ENCODE peak calls at places on chromosomes 11 and 22, in four cellular contexts. L, I, G and U are unnamed samples.
A peak's percentile ranks its signal among the peaks of the same experiment; 100 is the strongest.

GRCh38 chr11:104823638-104824037 is 74.6 kb downstream of the CASP12 start:
- DNase-seq in G (no peak), I (no peak), L (no peak), U (no peak)

GRCh38 chr11:57403176-57404147 is 13.0 kb upstream of the PRG2 start:
- DNase-seq in I (no peak), G (no peak), L (no peak), U (no peak)

GRCh38 chr11:31720666-31721199 is 90.4 kb downstream of the PAX6 start:
- DNase-seq in I (no peak), L (no peak), G (no peak), U (no peak)

GRCh38 chr11:130418756-130419155 is 9.7 kb downstream of the ADAMTS8 start:
- DNase-seq in I (no peak), G (no peak), L (no peak), U (no peak)

GRCh38 chr11:2522636-2523255 is 77.9 kb downstream of the KCNQ1 start:
- DNase-seq in L (no peak), G (peak; percentile 14), I (no peak), U (no peak)

GRCh38 chr11:129828301-129828836 is 12.7 kb downstream of the TMEM45B start:
- DNase-seq in L (no peak), I (no peak), G (peak; percentile 50), U (peak; percentile 60)

GRCh38 chr11:19633276-19633675 is 79.4 kb upstream of the NAV2 start:
- DNase-seq in I (no peak), L (no peak), G (peak; percentile 98), U (no peak)

GRCh38 chr11:118673361-118674093 is 5.9 kb downstream of the TREH start:
- DNase-seq in L (no peak), G (no peak), I (no peak), U (peak; percentile 29)

GRCh38 chr22:44906999-44907644 is 102.7 kb downstream of the PHF21B start:
- DNase-seq in G (no peak), I (no peak), L (no peak), U (no peak)

GRCh38 chr11:115784796-115785521 is 280.7 kb upstream of the CADM1 start:
- DNase-seq in I (no peak), G (peak; percentile 5), L (no peak), U (no peak)

GRCh38 chr11:406796-407650 is 7.8 kb downstream of the SIGIRR start:
- DNase-seq in G (peak; percentile 59), L (peak; percentile 48), I (peak; percentile 81), U (peak; percentile 60)

GRCh38 chr11:120807414-120808150 is 216.3 kb upstream of the TBCEL start:
- DNase-seq in L (peak; percentile 90), G (peak; percentile 34), I (peak; percentile 25), U (peak; percentile 95)

GRCh38 chr11:106329273-106330018 is 252.0 kb downstream of the AASDHPPT start:
- DNase-seq in L (no peak), I (no peak), G (no peak), U (no peak)

GRCh38 chr11:59053387-59053786 is 32.7 kb upstream of the GLYATL1B start:
- DNase-seq in I (no peak), G (peak; percentile 66), L (no peak), U (no peak)

GRCh38 chr11:8809605-8810272 is 101.2 kb upstream of the AKIP1 start:
- DNase-seq in I (no peak), L (no peak), G (no peak), U (no peak)

GRCh38 chr11:4697583-4697982 is at the start of gene OR51E2:
- DNase-seq in G (no peak), L (no peak), I (no peak), U (no peak)

GRCh38 chr11:66636411-66636810 is 2.1 kb upstream of the RBM4 start:
- DNase-seq in G (no peak), I (no peak), L (no peak), U (no peak)